ENCODE peak calls at places on chromosome 19, in six cellular contexts. M is OCI-LY7; V is astrocyte of the cerebellum; X is CD4-positive, CD25-positive, alpha-beta regulatory T cell; L is fibroblast of the aortic adventitia; F is psoas muscle. K is an unnamed sample.

GRCh38 chr19:2663920-2664571 is 38.4 kb downstream of the GNG7 start:
- DNase-seq in M (peak), V (no peak), X (no peak), L (no peak), F (no peak), K (no peak)

GRCh38 chr19:13917888-13918406 is 11.9 kb downstream of the CC2D1A start:
- DNase-seq in M (no peak), V (no peak), X (no peak), L (no peak), F (no peak), K (no peak)

GRCh38 chr19:35710784-35711723 is 6.7 kb downstream of the ZBTB32 start:
- DNase-seq in M (peak), V (no peak), X (peak), L (no peak), F (no peak), K (no peak)

GRCh38 chr19:3350014-3350663 is 16.2 kb upstream of the NFIC start:
- DNase-seq in M (no peak), V (no peak), X (no peak), L (no peak), F (no peak), K (no peak)

GRCh38 chr19:52206481-52206880 is 16.6 kb downstream of the PPP2R1A start:
- DNase-seq in M (no peak), V (no peak), X (no peak), L (no peak), F (no peak), K (no peak)

GRCh38 chr19:58519087-58519354 is 589 bp downstream of the ZBTB45 start:
- DNase-seq in M (peak), V (no peak), X (peak), L (peak), F (peak), K (peak)

GRCh38 chr19:14770136-14770535 is 8.2 kb downstream of the ADGRE2 start:
- DNase-seq in M (no peak), V (no peak), X (no peak), L (no peak), F (no peak), K (no peak)

GRCh38 chr19:2762783-2763496 is 20.1 kb downstream of the SGTA start:
- DNase-seq in M (no peak), V (no peak), X (no peak), L (no peak), F (no peak), K (no peak)

DNA sequence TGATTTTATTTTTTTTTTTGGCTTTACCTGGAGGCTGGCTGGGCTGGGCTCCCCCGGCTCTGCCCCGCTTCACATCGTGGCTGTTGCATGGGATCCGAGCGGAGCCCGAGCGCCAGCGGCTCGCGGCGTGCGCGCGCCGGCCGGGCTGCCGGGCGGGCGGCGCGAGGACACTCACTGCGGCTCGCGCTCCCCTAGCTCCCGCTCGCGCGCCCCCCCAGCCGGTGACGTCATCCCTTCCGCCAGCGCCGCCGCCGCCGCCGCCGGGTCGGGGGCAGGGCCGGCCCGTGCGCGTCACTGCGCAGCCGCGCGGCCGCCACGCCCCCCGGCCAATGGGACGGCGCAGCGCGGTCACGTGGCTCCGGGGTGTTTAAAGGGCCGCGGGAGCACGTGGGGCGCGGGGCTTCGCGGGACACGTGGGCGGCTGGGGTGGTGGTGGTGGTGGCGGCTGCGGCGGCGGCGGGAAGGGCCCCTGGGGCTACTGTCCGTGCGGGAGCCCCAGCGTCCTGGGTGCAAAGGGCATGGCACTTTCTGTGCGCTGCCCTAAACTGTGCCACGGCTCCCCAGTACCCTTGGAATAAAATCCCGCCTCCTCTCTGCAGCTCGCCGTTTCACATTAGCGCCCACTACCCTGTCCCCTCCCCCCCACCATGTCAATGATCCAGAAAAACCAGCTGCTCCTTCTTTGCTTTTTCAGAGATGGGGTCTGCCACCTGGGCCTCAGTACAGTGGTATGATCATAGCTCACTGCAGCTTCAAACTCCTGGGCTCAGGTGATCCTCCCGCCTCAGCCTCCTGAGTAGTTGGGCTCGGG is at the start of gene PTPRS:
- DNase-seq in M (peak), V (peak), X (peak), L (peak), F (peak), K (peak)
- H3K4me3 ChIP-seq in M (peak), V (peak), X (no peak), L (peak), F (peak), K (peak)

GRCh38 chr19:18435185-18435841 is 2.6 kb downstream of the ISYNA1 start:
- DNase-seq in M (no peak), V (no peak), X (no peak), L (no peak), F (peak), K (no peak)

GRCh38 chr19:18433039-18433691 is 4.8 kb downstream of the ISYNA1 start:
- DNase-seq in M (peak), V (no peak), X (peak), L (no peak), F (peak), K (no peak)

GRCh38 chr19:18432275-18433038 is 5.5 kb downstream of the ISYNA1 start:
- DNase-seq in M (no peak), V (no peak), X (no peak), L (no peak), F (no peak), K (no peak)

GRCh38 chr19:18434411-18435184 is 3.3 kb downstream of the ISYNA1 start:
- DNase-seq in M (no peak), V (no peak), X (no peak), L (no peak), F (no peak), K (no peak)

GRCh38 chr19:18433735-18434398 is 4.1 kb downstream of the ISYNA1 start:
- DNase-seq in M (no peak), V (no peak), X (no peak), L (no peak), F (peak), K (no peak)
- H3K4me3 ChIP-seq in M (no peak), V (peak), X (no peak), L (no peak), F (peak), K (peak)

GRCh38 chr19:1252818-1253513 is 4.6 kb downstream of the MIDN start:
- DNase-seq in M (peak), V (peak), X (peak), L (peak), F (peak), K (peak)
- H3K4me3 ChIP-seq in M (peak), V (peak), X (no peak), L (peak), F (peak), K (peak)

DNA sequence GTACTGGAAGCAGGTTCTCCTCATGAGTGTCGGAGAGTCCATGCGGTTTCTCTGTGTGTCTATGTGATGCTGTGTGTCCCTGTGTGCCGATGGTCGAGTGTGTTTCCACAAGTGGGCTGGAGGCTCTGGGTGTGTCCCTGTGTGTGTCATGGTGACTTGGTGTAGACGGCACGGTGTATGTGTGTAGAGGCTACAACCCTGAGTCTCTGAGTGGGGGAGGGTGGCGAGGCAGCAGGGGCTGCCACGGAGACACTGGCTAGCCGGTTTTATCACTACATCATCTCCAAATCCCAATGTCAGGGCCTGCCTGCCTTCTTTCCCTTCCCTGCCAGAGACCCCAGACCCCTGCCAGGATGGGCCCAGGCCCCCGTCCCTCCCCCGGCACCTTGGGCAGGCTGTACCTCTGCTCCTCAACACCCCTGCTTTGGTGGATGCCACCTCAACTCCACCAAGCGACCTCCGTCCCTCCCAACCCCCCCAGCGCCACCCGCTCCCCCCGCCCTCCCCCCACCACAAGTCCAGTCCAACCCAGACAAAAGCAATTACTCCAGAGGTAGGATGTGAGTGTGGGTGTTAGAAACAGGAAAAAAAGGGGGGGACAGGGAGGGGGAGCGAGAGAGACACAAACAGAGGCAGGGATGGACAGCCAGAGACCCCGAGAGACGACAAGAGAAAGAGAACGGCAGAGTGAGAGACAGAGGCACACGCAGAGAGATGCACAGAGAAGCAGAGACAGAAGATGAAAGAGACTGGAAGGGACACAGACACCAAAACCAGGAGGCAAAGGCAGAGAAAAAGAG is 21.6 kb upstream of the POU2F2 start:
- DNase-seq in M (no peak), V (no peak), X (no peak), L (no peak), F (no peak), K (no peak)
- H3K4me3 ChIP-seq in M (no peak), V (no peak), X (no peak), L (no peak), F (no peak), K (no peak)

GRCh38 chr19:47068246-47068645 is 19.8 kb upstream of the TMEM160 start:
- DNase-seq in M (no peak), V (no peak), X (no peak), L (no peak), F (no peak), K (no peak)
- H3K4me3 ChIP-seq in M (no peak), V (no peak), X (no peak), L (no peak), F (no peak), K (no peak)

GRCh38 chr19:49746206-49746958 is 16.7 kb downstream of the TSKS start:
- DNase-seq in M (peak), V (no peak), X (peak), L (no peak), F (peak), K (no peak)

GRCh38 chr19:49749771-49750170 is 13.3 kb downstream of the TSKS start:
- DNase-seq in M (no peak), V (no peak), X (no peak), L (no peak), F (no peak), K (no peak)

GRCh38 chr19:49741210-49741844 is 21.8 kb downstream of the TSKS start:
- DNase-seq in M (no peak), V (no peak), X (no peak), L (no peak), F (no peak), K (no peak)

GRCh38 chr19:49749055-49749716 is 13.9 kb downstream of the TSKS start:
- DNase-seq in M (peak), V (no peak), X (no peak), L (no peak), F (no peak), K (no peak)

DNA sequence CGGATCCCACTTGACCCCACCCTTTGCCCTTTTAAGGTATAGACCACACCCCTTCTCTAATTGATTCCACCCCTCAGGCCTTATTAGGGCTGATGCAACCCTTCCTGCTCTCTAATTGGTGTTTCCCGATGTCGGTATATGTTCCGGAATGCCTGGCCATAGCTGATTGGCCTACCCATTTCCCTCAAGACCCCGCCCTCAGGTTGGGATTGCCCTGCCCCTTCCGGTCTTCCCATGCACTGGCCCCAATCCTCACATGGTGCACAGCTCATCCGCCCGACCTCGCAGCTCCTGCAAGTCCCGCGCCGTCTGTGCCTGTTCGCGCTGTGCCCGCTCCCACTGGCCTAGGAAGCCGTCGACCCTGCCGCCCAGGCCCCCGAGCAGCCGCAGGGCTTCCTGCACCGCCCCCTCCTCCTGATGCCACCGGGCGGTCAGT is 18.1 kb downstream of the TSKS start:
- DNase-seq in M (no peak), V (no peak), X (no peak), L (no peak), F (no peak), K (no peak)
- H3K4me3 ChIP-seq in M (no peak), V (no peak), X (no peak), L (no peak), F (no peak), K (no peak)

GRCh38 chr19:49800771-49801170 is 12.3 kb downstream of the FUZ start:
- DNase-seq in M (no peak), V (no peak), X (no peak), L (no peak), F (no peak), K (no peak)

GRCh38 chr19:49803529-49803856 is 9.6 kb downstream of the FUZ start:
- DNase-seq in M (no peak), V (no peak), X (no peak), L (no peak), F (no peak), K (no peak)

GRCh38 chr19:49802836-49803528 is 10.1 kb downstream of the FUZ start:
- DNase-seq in M (no peak), V (no peak), X (no peak), L (no peak), F (no peak), K (no peak)

GRCh38 chr19:49801401-49801888 is 11.6 kb downstream of the FUZ start:
- DNase-seq in M (no peak), V (no peak), X (no peak), L (no peak), F (peak), K (no peak)

GRCh38 chr19:49801966-49802661 is 11.0 kb downstream of the FUZ start:
- DNase-seq in M (no peak), V (peak), X (no peak), L (peak), F (peak), K (peak)
- H3K4me3 ChIP-seq in M (no peak), V (peak), X (no peak), L (peak), F (peak), K (peak)

GRCh38 chr19:7505682-7506384 is 10.1 kb upstream of the ZNF358 start:
- DNase-seq in M (peak), V (no peak), X (no peak), L (no peak), F (no peak), K (no peak)
- H3K4me3 ChIP-seq in M (peak), V (no peak), X (no peak), L (no peak), F (peak), K (no peak)

DNA sequence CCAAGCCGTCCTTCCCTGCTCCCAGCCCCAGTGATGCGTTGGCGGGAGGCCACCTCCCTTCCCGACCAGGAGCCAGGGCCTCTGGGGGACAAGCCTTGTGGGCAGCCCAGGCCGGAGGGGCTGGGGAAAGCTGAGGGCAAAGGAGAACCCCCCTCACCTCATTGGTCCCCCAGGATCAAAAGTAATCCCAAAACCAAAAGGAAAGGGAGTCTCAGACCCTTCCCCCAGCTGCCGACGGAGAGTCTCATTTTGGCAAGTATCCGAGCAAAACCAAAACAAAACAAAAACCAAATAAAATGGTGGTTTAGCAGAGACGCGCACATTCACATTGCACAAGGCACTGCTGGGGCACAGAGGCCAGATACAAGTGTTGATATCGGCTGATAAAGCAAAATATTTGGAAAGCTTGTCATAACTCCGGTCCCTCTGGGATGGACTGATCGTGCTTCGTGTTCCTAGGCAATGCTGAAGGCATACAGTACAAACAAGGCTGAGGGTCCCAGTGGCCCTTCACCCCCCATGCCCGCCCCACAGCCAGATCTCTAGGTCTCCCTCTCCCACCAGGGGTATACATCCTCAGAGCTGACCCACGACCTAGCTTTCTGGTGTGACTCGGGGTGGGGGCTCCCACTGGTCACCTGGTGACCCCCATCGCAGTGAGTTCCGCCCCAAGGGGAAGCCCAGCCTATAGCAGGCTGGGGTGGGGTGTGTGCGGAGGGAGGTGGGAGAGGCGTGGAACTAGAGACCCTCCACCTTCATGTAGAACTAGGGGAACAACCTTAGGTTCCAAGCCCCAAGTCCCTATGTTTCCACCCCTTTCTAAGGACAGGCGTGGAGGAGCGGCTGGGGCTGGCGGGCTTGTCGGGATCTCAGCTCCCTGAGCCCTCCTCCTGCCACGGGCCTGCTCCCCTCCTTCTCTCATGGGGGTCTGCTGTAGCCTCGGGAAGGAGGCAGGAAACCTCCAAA is 2.0 kb downstream of the CEBPA start:
- DNase-seq in M (no peak), V (no peak), X (no peak), L (peak), F (peak), K (no peak)
- H3K4me3 ChIP-seq in M (no peak), V (no peak), X (no peak), L (no peak), F (peak), K (peak)

DNA sequence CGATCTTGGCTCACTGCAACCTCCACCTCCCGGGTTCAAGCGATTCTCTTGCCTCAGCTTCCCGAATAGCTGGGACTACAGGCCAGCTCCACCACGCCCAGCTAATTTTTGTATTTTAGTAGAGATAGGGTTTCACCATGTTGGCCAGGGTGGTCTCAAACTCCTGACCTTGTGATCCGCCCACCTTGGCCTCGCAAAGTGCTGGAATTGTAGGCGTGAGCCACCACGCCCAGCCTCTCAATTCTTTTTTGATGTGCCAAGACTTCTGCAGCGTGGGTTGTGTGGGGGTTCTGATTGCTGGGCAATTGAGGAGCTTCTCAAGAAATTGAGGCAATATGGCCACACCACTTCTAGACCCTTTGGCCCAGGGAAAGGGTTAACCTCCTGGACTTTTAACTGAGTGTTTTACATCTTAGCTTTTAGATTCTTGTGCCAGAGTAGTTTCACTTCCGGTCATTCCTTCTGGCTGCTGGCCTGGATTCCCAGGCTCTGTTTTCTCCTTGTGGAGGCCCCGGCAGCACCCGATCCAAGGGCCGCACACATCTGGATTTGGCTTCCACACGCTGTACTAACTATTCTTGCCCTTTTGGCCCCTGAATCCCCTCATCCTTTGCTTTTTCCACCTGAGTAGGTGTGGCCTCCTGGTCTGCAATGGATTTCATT is 14.7 kb downstream of the SMARCA4 start:
- DNase-seq in M (no peak), V (no peak), X (no peak), L (peak), F (peak), K (peak)
- H3K4me3 ChIP-seq in M (peak), V (no peak), X (no peak), L (peak), F (peak), K (no peak)